ENCODE peak calls at places on chromosomes 6 and 20, in five cellular contexts. One of them, this sample, is unnamed.

GRCh38 chr6:37934276-37934675 is 114.7 kb downstream of the ZFAND3 start:
- DNase-seq in GM23248: peak; percentile 50
- DNase-seq in cardiac muscle cell: no peak
- DNase-seq in CD8-positive, alpha-beta T cell: no peak
- DNase-seq in ovary: no peak
- DNase-seq in this sample: no peak

GRCh38 chr6:109743739-109744138 is 52.6 kb downstream of the FIG4 start:
- DNase-seq in GM23248: peak; percentile 89
- DNase-seq in CD8-positive, alpha-beta T cell: no peak
- DNase-seq in cardiac muscle cell: peak; percentile 44
- DNase-seq in ovary: no peak
- DNase-seq in this sample: no peak

GRCh38 chr6:138272543-138273305 is 54.4 kb upstream of the PBOV1 start:
- DNase-seq in GM23248: no peak
- DNase-seq in ovary: no peak
- DNase-seq in CD8-positive, alpha-beta T cell: no peak
- DNase-seq in cardiac muscle cell: peak; percentile 37
- DNase-seq in this sample: no peak

GRCh38 chr6:3592371-3592941 is 135.6 kb upstream of the SLC22A23 start:
- DNase-seq in CD8-positive, alpha-beta T cell: no peak
- DNase-seq in cardiac muscle cell: peak; percentile 95
- DNase-seq in ovary: no peak
- DNase-seq in GM23248: peak; percentile 92
- DNase-seq in this sample: no peak

GRCh38 chr6:74735304-74735703 is 470.5 kb downstream of the COL12A1 start:
- DNase-seq in ovary: no peak
- DNase-seq in CD8-positive, alpha-beta T cell: no peak
- DNase-seq in cardiac muscle cell: peak; percentile 90
- DNase-seq in GM23248: peak; percentile 92
- DNase-seq in this sample: no peak

GRCh38 chr6:131948221-131948661 is 2.9 kb downstream of the CCN2 start:
- DNase-seq in cardiac muscle cell: peak; percentile 59
- DNase-seq in GM23248: peak; percentile 48
- DNase-seq in CD8-positive, alpha-beta T cell: no peak
- DNase-seq in ovary: no peak
- DNase-seq in this sample: no peak

GRCh38 chr20:8540466-8540865 is 408.4 kb downstream of the PLCB1 start:
- DNase-seq in cardiac muscle cell: no peak
- DNase-seq in CD8-positive, alpha-beta T cell: no peak
- DNase-seq in GM23248: no peak
- DNase-seq in ovary: no peak
- DNase-seq in this sample: no peak

GRCh38 chr6:81491486-81492101 is 260.9 kb downstream of the TENT5A start:
- DNase-seq in CD8-positive, alpha-beta T cell: no peak
- DNase-seq in cardiac muscle cell: no peak
- DNase-seq in ovary: no peak
- DNase-seq in GM23248: no peak
- DNase-seq in this sample: no peak

GRCh38 chr6:155014715-155015300 is 19.7 kb downstream of the TIAM2 start:
- DNase-seq in cardiac muscle cell: no peak
- DNase-seq in GM23248: no peak
- DNase-seq in ovary: no peak
- DNase-seq in CD8-positive, alpha-beta T cell: no peak
- DNase-seq in this sample: no peak

GRCh38 chr6:75116946-75117345 is 88.9 kb downstream of the COL12A1 start:
- DNase-seq in GM23248: no peak
- DNase-seq in ovary: no peak
- DNase-seq in CD8-positive, alpha-beta T cell: no peak
- DNase-seq in cardiac muscle cell: no peak
- DNase-seq in this sample: no peak

GRCh38 chr20:45402946-45403345 is 5.1 kb upstream of the DBNDD2 start:
- DNase-seq in GM23248: peak; percentile 68
- DNase-seq in ovary: no peak
- DNase-seq in CD8-positive, alpha-beta T cell: no peak
- DNase-seq in cardiac muscle cell: no peak
- DNase-seq in this sample: no peak

GRCh38 chr20:31678389-31679356 is 41.0 kb downstream of the COX4I2 start:
- DNase-seq in GM23248: no peak
- DNase-seq in ovary: peak; percentile 79
- DNase-seq in cardiac muscle cell: peak; percentile 67
- DNase-seq in CD8-positive, alpha-beta T cell: no peak
- DNase-seq in this sample: no peak

GRCh38 chr6:43608310-43608763 is 20.7 kb downstream of the GTPBP2 start:
- DNase-seq in GM23248: peak; percentile 82
- DNase-seq in CD8-positive, alpha-beta T cell: peak; percentile 66
- DNase-seq in cardiac muscle cell: peak; percentile 90
- DNase-seq in ovary: peak; percentile 67
- DNase-seq in this sample: no peak

GRCh38 chr6:43606019-43606418 is 23.0 kb downstream of the GTPBP2 start:
- DNase-seq in cardiac muscle cell: no peak
- DNase-seq in CD8-positive, alpha-beta T cell: no peak
- DNase-seq in GM23248: no peak
- DNase-seq in ovary: no peak
- DNase-seq in this sample: no peak

GRCh38 chr6:43608783-43609182 is 20.3 kb downstream of the GTPBP2 start:
- DNase-seq in cardiac muscle cell: no peak
- DNase-seq in CD8-positive, alpha-beta T cell: no peak
- DNase-seq in ovary: no peak
- DNase-seq in GM23248: no peak
- DNase-seq in this sample: no peak

GRCh38 chr6:43600595-43600994 is 24.6 kb downstream of the POLH start:
- DNase-seq in cardiac muscle cell: no peak
- DNase-seq in CD8-positive, alpha-beta T cell: no peak
- DNase-seq in GM23248: no peak
- DNase-seq in ovary: no peak
- DNase-seq in this sample: no peak

GRCh38 chr6:43604174-43604573 is 24.9 kb downstream of the GTPBP2 start:
- DNase-seq in GM23248: peak; percentile 87
- DNase-seq in CD8-positive, alpha-beta T cell: no peak
- DNase-seq in ovary: no peak
- DNase-seq in cardiac muscle cell: peak; percentile 84
- DNase-seq in this sample: no peak
- H3K4me1 ChIP-seq in GM23248: peaks cover 11% of the 10 kb centered on the region
- H3K4me1 ChIP-seq in CD8-positive, alpha-beta T cell: no peaks in the 10 kb centered on the region
- H3K4me1 ChIP-seq in ovary: no peaks in the 10 kb centered on the region
- H3K4me1 ChIP-seq in cardiac muscle cell: peaks cover 8% of the 10 kb centered on the region
- H3K4me1 ChIP-seq in this sample: no peaks in the 10 kb centered on the region

DNA sequence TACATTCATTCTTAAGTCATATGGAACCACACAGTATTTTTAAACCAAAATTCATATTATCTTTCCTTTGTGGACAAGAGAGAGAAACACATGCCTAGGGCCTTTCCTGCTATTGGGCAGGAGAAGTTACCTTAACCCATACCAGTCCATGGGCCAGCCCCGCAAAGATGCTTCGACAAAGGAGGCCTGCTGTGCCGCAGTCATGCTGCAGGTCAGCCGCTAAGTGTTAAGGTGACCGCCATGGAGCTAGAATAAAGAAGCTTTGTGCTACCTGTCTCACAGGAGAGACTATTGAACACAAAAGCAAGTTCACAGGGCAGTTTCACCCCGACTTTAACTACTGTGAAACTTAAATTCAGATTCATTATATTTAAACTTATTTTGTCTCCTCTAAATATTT is 62.3 kb upstream of the TMEM181 start:
- DNase-seq in CD8-positive, alpha-beta T cell: no peak
- DNase-seq in cardiac muscle cell: no peak
- DNase-seq in ovary: no peak
- DNase-seq in GM23248: no peak
- DNase-seq in this sample: no peak
- H3K27ac ChIP-seq in CD8-positive, alpha-beta T cell: no peak overlapping the region
- H3K27ac ChIP-seq in cardiac muscle cell: no peak overlapping the region
- H3K27ac ChIP-seq in ovary: no peak overlapping the region
- H3K27ac ChIP-seq in GM23248: no peak overlapping the region
- H3K27ac ChIP-seq in this sample: no peak overlapping the region

GRCh38 chr6:140538926-140539325 is 1164.5 kb upstream of the CITED2 start:
- DNase-seq in CD8-positive, alpha-beta T cell: no peak
- DNase-seq in ovary: no peak
- DNase-seq in cardiac muscle cell: peak; percentile 4
- DNase-seq in GM23248: peak; percentile 28
- DNase-seq in this sample: no peak

GRCh38 chr6:140540743-140541142 is 1166.3 kb upstream of the CITED2 start:
- DNase-seq in CD8-positive, alpha-beta T cell: no peak
- DNase-seq in ovary: no peak
- DNase-seq in GM23248: no peak
- DNase-seq in cardiac muscle cell: no peak
- DNase-seq in this sample: no peak

GRCh38 chr6:140544431-140544830 is 1170.0 kb upstream of the CITED2 start:
- DNase-seq in CD8-positive, alpha-beta T cell: no peak
- DNase-seq in cardiac muscle cell: no peak
- DNase-seq in GM23248: no peak
- DNase-seq in ovary: no peak
- DNase-seq in this sample: no peak

GRCh38 chr6:140542858-140543257 is 1168.4 kb upstream of the CITED2 start:
- DNase-seq in GM23248: no peak
- DNase-seq in cardiac muscle cell: no peak
- DNase-seq in ovary: no peak
- DNase-seq in CD8-positive, alpha-beta T cell: no peak
- DNase-seq in this sample: no peak

DNA sequence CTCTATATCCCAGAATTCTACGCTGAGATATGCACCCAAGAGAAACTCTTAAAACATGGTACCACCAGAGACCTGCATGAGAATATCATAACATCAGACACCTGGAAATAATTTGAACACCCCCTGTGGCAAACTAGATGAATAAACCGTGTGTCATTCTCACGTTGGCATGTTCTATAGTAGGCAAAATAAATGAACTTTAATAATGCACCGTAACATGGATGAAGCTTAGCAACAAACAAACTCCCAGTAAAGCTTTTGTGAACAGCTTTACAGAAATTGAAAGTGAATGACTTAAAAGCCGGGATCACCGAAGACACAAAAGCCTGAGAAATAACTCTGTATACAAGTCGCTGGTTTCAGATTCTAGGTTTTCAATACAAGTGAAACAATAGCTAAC is 1166.8 kb upstream of the CITED2 start:
- DNase-seq in GM23248: no peak
- DNase-seq in cardiac muscle cell: no peak
- DNase-seq in CD8-positive, alpha-beta T cell: no peak
- DNase-seq in ovary: no peak
- DNase-seq in this sample: no peak
- H3K4me3 ChIP-seq in GM23248: no peak overlapping the region
- H3K4me3 ChIP-seq in cardiac muscle cell: no peak overlapping the region
- H3K4me3 ChIP-seq in CD8-positive, alpha-beta T cell: no peak overlapping the region
- H3K4me3 ChIP-seq in ovary: no peak overlapping the region
- H3K4me3 ChIP-seq in this sample: peak overlapping the region; percentile 26

GRCh38 chr6:5996701-5997419 is 9.9 kb downstream of the NRN1 start:
- DNase-seq in ovary: no peak
- DNase-seq in CD8-positive, alpha-beta T cell: no peak
- DNase-seq in cardiac muscle cell: no peak
- DNase-seq in GM23248: peak; percentile 84
- DNase-seq in this sample: no peak
- H3K4me1 ChIP-seq in ovary: peaks cover 5% of the 10 kb centered on the region
- H3K4me1 ChIP-seq in CD8-positive, alpha-beta T cell: peaks cover 52% of the 10 kb centered on the region
- H3K4me1 ChIP-seq in cardiac muscle cell: peaks cover 10% of the 10 kb centered on the region
- H3K4me1 ChIP-seq in GM23248: peaks cover 21% of the 10 kb centered on the region
- H3K4me1 ChIP-seq in this sample: peaks cover 18% of the 10 kb centered on the region

GRCh38 chr6:11225990-11226389 is 6.5 kb downstream of the NEDD9 start:
- DNase-seq in GM23248: no peak
- DNase-seq in CD8-positive, alpha-beta T cell: no peak
- DNase-seq in cardiac muscle cell: no peak
- DNase-seq in ovary: no peak
- DNase-seq in this sample: no peak

GRCh38 chr6:11229267-11230043 is 3.0 kb downstream of the NEDD9 start:
- DNase-seq in CD8-positive, alpha-beta T cell: no peak
- DNase-seq in ovary: no peak
- DNase-seq in cardiac muscle cell: no peak
- DNase-seq in GM23248: peak; percentile 31
- DNase-seq in this sample: no peak

GRCh38 chr6:11224966-11225463 is 7.5 kb downstream of the NEDD9 start:
- DNase-seq in GM23248: no peak
- DNase-seq in CD8-positive, alpha-beta T cell: no peak
- DNase-seq in cardiac muscle cell: no peak
- DNase-seq in ovary: no peak
- DNase-seq in this sample: no peak

GRCh38 chr6:11230158-11231107 is 2.0 kb downstream of the NEDD9 start:
- DNase-seq in ovary: no peak
- DNase-seq in CD8-positive, alpha-beta T cell: no peak
- DNase-seq in GM23248: peak; percentile 47
- DNase-seq in cardiac muscle cell: no peak
- DNase-seq in this sample: no peak

GRCh38 chr6:11227698-11228097 is 4.8 kb downstream of the NEDD9 start:
- DNase-seq in CD8-positive, alpha-beta T cell: no peak
- DNase-seq in GM23248: no peak
- DNase-seq in ovary: no peak
- DNase-seq in cardiac muscle cell: no peak
- DNase-seq in this sample: no peak
- H3K27ac ChIP-seq in CD8-positive, alpha-beta T cell: no peak overlapping the region
- H3K27ac ChIP-seq in GM23248: no peak overlapping the region
- H3K27ac ChIP-seq in ovary: no peak overlapping the region
- H3K27ac ChIP-seq in cardiac muscle cell: no peak overlapping the region
- H3K27ac ChIP-seq in this sample: peak overlapping the region; percentile 97

GRCh38 chr6:18277181-18278006 is 13.1 kb upstream of the DEK start:
- DNase-seq in ovary: no peak
- DNase-seq in cardiac muscle cell: no peak
- DNase-seq in GM23248: peak; percentile 42
- DNase-seq in CD8-positive, alpha-beta T cell: no peak
- DNase-seq in this sample: no peak
- H3K4me3 ChIP-seq in ovary: no peak overlapping the region
- H3K4me3 ChIP-seq in cardiac muscle cell: peak overlapping the region; percentile 76
- H3K4me3 ChIP-seq in GM23248: peak overlapping the region; percentile 69
- H3K4me3 ChIP-seq in CD8-positive, alpha-beta T cell: no peak overlapping the region
- H3K4me3 ChIP-seq in this sample: peak overlapping the region; percentile 61

DNA sequence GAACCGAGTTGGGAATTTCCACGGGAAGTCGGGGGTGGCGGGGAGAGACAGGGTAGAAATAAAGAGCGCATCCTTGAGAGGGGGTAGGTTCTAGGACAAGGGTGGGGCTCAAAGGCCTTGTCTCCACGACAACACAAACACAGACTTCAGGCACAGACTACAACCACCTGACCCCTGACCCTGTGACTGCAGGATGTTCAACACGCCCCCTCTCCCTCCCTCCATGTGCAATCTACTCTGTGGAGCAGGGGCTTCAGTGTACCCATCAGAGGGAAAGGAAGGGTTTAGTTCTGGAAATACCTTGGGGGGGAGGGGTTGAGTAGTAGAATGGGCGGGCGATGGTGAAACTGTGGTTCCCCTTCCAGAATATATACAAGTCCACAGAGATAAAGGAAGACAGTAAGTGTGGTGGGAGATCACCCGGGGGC is 651 bp upstream of the TAPBP start:
- DNase-seq in GM23248: peak; percentile 88
- DNase-seq in CD8-positive, alpha-beta T cell: peak; percentile 68
- DNase-seq in cardiac muscle cell: peak; percentile 80
- DNase-seq in ovary: peak; percentile 67
- DNase-seq in this sample: no peak
- H3K4me1 ChIP-seq in GM23248: peaks cover 14% of the 10 kb centered on the region
- H3K4me1 ChIP-seq in CD8-positive, alpha-beta T cell: peaks cover 56% of the 10 kb centered on the region
- H3K4me1 ChIP-seq in cardiac muscle cell: peaks cover 8% of the 10 kb centered on the region
- H3K4me1 ChIP-seq in ovary: peaks cover 8% of the 10 kb centered on the region
- H3K4me1 ChIP-seq in this sample: peaks cover 39% of the 10 kb centered on the region

This sample was measured in thoracic aorta.